ENCODE peak calls at places on chromosome 11, in ten cellular contexts. Z, D, G, L, R, S, V, Y, E and H are unnamed samples.

GRCh38 chr11:71065794-71066193 is 186.6 kb downstream of the SHANK2 start:
- DNase-seq in V (no peak), L (no peak), Y (no peak), R (no peak), S (no peak), D (no peak), E (no peak), G (no peak), Z (no peak), H (no peak)

GRCh38 chr11:113410414-113411135 is 23.0 kb downstream of the ANKK1 start:
- DNase-seq in G (no peak), Z (no peak), E (no peak), S (no peak), D (no peak), Y (no peak), V (no peak), L (no peak), R (no peak), H (no peak)

GRCh38 chr11:67439321-67440228 is 2.1 kb upstream of the PTPRCAP start:
- DNase-seq in G (no peak), L (no peak), D (no peak), V (peak; percentile 14), S (peak; percentile 17), Z (no peak), Y (no peak), E (no peak), R (no peak), H (no peak)

GRCh38 chr11:12540913-12541587 is 133.2 kb upstream of the TEAD1 start:
- DNase-seq in Z (no peak), V (peak; percentile 75), R (no peak), D (peak; percentile 85), G (peak; percentile 80), Y (no peak), L (peak; percentile 94), S (peak; percentile 89), E (peak; percentile 77), H (no peak)

GRCh38 chr11:106466441-106467190 is 389.2 kb downstream of the AASDHPPT start:
- DNase-seq in G (no peak), D (no peak), V (peak; percentile 95), Z (no peak), E (peak; percentile 66), Y (no peak), R (no peak), L (peak; percentile 73), S (peak; percentile 76), H (no peak)

GRCh38 chr11:120259988-120260565 is 20.1 kb downstream of the POU2F3 start:
- DNase-seq in V (no peak), Y (no peak), L (no peak), S (no peak), E (no peak), D (no peak), G (no peak), Z (no peak), R (no peak), H (no peak)

GRCh38 chr11:72808415-72808814 is 5.8 kb upstream of the ATG16L2 start:
- DNase-seq in V (no peak), Y (no peak), D (no peak), Z (no peak), G (no peak), E (no peak), R (no peak), S (no peak), L (no peak), H (no peak)

GRCh38 chr11:130873766-130874165 is 42.5 kb downstream of the SNX19 start:
- DNase-seq in L (peak; percentile 82), V (peak; percentile 39), S (no peak), Y (no peak), R (no peak), G (no peak), E (peak; percentile 49), Z (no peak), D (no peak), H (no peak)

GRCh38 chr11:13188179-13188578 is 89.4 kb upstream of the BMAL1 start:
- DNase-seq in Z (no peak), S (no peak), Y (no peak), R (no peak), D (no peak), L (no peak), E (no peak), V (no peak), G (no peak), H (no peak)

GRCh38 chr11:125925247-125925740 is 20.6 kb upstream of the VSIG10L2 start:
- DNase-seq in Z (no peak), G (no peak), Y (no peak), S (no peak), V (no peak), E (no peak), D (peak; percentile 70), L (no peak), R (no peak), H (no peak)

GRCh38 chr11:74838188-74838587 is 89.5 kb downstream of the RNF169 start:
- DNase-seq in S (no peak), Y (no peak), E (no peak), D (no peak), R (no peak), L (no peak), Z (no peak), V (no peak), G (no peak), H (no peak)

GRCh38 chr11:16460508-16460907 is 104.2 kb upstream of the SOX6 start:
- DNase-seq in G (no peak), E (no peak), S (no peak), R (no peak), Z (no peak), V (no peak), D (no peak), L (no peak), Y (no peak), H (no peak)

GRCh38 chr11:129143335-129143734 is 48.8 kb downstream of the ARHGAP32 start:
- DNase-seq in G (peak; percentile 99), Y (peak; percentile 77), E (peak; percentile 99), Z (peak; percentile 53), V (peak; percentile 100), S (peak; percentile 100), L (peak; percentile 98), D (peak; percentile 88), R (peak; percentile 46), H (no peak)

GRCh38 chr11:123517559-123518364 is 87.7 kb downstream of the GRAMD1B start:
- DNase-seq in V (no peak), G (no peak), S (no peak), E (no peak), L (no peak), R (no peak), Y (no peak), D (no peak), Z (no peak), H (no peak)

GRCh38 chr11:69489031-69489745 is 7.7 kb downstream of the LINC01488 start:
- DNase-seq in D (no peak), G (no peak), Y (peak; percentile 79), V (no peak), L (no peak), Z (no peak), E (no peak), S (no peak), R (peak; percentile 57), H (no peak)

GRCh38 chr11:82996966-82997606 is 74.6 kb downstream of the RAB30 start:
- DNase-seq in Y (no peak), G (no peak), L (no peak), R (no peak), Z (no peak), D (no peak), E (no peak), V (no peak), S (no peak), H (no peak)

GRCh38 chr11:67401495-67402191 is at the start of gene PPP1CA:
- DNase-seq in Y (peak; percentile 95), E (peak; percentile 56), S (peak; percentile 95), R (peak; percentile 100), G (peak; percentile 38), V (peak; percentile 88), L (peak; percentile 91), D (peak; percentile 97), Z (peak; percentile 78), H (peak; percentile 91)

GRCh38 chr11:134469627-134470026 is 57.6 kb upstream of the B3GAT1 start:
- DNase-seq in R (no peak), Z (no peak), D (no peak), V (no peak), S (no peak), G (no peak), E (no peak), Y (no peak), L (no peak), H (no peak)

GRCh38 chr11:92837595-92837994 is 131.9 kb upstream of the MTNR1B start:
- DNase-seq in G (no peak), E (no peak), S (no peak), L (no peak), R (no peak), V (no peak), D (no peak), Y (no peak), Z (no peak), H (no peak)

GRCh38 chr11:44690651-44691050 is 36.1 kb upstream of the TSPAN18 start:
- DNase-seq in R (no peak), Z (no peak), L (no peak), Y (no peak), V (no peak), E (no peak), G (no peak), D (no peak), S (no peak), H (no peak)

GRCh38 chr11:96186806-96187205 is 156.2 kb downstream of the MAML2 start:
- DNase-seq in D (no peak), E (no peak), L (peak; percentile 54), Y (no peak), S (no peak), R (no peak), V (no peak), G (no peak), Z (no peak), H (no peak)

GRCh38 chr11:33633251-33634003 is 67.2 kb downstream of the C11orf91 start:
- DNase-seq in S (peak; percentile 56), Y (no peak), D (no peak), E (no peak), G (no peak), L (peak; percentile 74), R (peak; percentile 43), V (peak; percentile 29), Z (no peak), H (no peak)

GRCh38 chr11:46778416-46778815 is 59.4 kb downstream of the F2 start:
- DNase-seq in R (no peak), Y (no peak), S (no peak), G (no peak), L (no peak), D (no peak), Z (no peak), V (no peak), E (no peak), H (no peak)

GRCh38 chr11:72138821-72139390 is 3.4 kb downstream of the FOLR3 start:
- DNase-seq in D (no peak), Y (no peak), L (no peak), S (no peak), E (no peak), V (no peak), G (no peak), Z (no peak), R (no peak), H (no peak)

GRCh38 chr11:72037554-72038311 is 39.0 kb downstream of the IL18BP start:
- DNase-seq in R (no peak), G (no peak), L (no peak), Z (no peak), Y (no peak), V (peak; percentile 18), D (no peak), S (no peak), E (peak; percentile 19), H (no peak)

GRCh38 chr11:74685338-74685737 is 45.9 kb downstream of the CHRDL2 start:
- DNase-seq in D (no peak), G (no peak), R (no peak), L (no peak), S (no peak), Y (no peak), E (no peak), V (no peak), Z (no peak), H (no peak)

GRCh38 chr11:67311051-67311555 is 7.8 kb downstream of the SSH3 start:
- DNase-seq in Y (peak; percentile 37), D (peak; percentile 84), R (no peak), Z (no peak), L (no peak), E (no peak), V (no peak), S (no peak), G (no peak), H (no peak)

GRCh38 chr11:123694551-123694950 is 40.1 kb upstream of the SCN3B start:
- DNase-seq in L (no peak), V (peak; percentile 3), R (no peak), D (no peak), S (no peak), Y (no peak), Z (no peak), G (no peak), E (no peak), H (no peak)